ENCODE peak calls at places on chromosome 15, in four cellular contexts. G is brain microvascular endothelial cell, A is AG04449, T is AG09309. B is an unnamed sample.

GRCh38 chr15:38464675-38465074 is 10.7 kb downstream of the FAM98B start:
- DNase-seq in G (no peak), A (no peak), T (no peak), B (no peak)

GRCh38 chr15:84033793-84034553 is 201.6 kb upstream of the GOLGA6L4 start:
- DNase-seq in G (peak), A (no peak), T (no peak), B (peak)

GRCh38 chr15:44029940-44030568 is 165.0 kb downstream of the FRMD5 start:
- DNase-seq in G (no peak), A (no peak), T (no peak), B (peak)

GRCh38 chr15:25673351-25673750 is 189.8 kb downstream of the ATP10A start:
- DNase-seq in G (no peak), A (no peak), T (no peak), B (no peak)

GRCh38 chr15:85865070-85865684 is 70.5 kb upstream of the KLHL25 start:
- DNase-seq in G (peak), A (no peak), T (no peak), B (peak)

GRCh38 chr15:40100947-40101905 is 7.5 kb downstream of the BMF start:
- DNase-seq in G (no peak), A (no peak), T (no peak), B (no peak)

GRCh38 chr15:27549796-27550195 is 549.3 kb downstream of the OCA2 start:
- DNase-seq in G (no peak), A (no peak), T (no peak), B (no peak)

GRCh38 chr15:68583321-68583720 is 4.5 kb downstream of the CORO2B start:
- DNase-seq in G (no peak), A (no peak), T (no peak), B (no peak)

GRCh38 chr15:21261396-21261964 is 178.8 kb downstream of the POTEB3 start:
- DNase-seq in G (no peak), A (no peak), T (no peak), B (no peak)

GRCh38 chr15:22979699-22980188 is 424 bp downstream of the CYFIP1 start:
- DNase-seq in G (no peak), A (no peak), T (no peak), B (no peak)

DNA sequence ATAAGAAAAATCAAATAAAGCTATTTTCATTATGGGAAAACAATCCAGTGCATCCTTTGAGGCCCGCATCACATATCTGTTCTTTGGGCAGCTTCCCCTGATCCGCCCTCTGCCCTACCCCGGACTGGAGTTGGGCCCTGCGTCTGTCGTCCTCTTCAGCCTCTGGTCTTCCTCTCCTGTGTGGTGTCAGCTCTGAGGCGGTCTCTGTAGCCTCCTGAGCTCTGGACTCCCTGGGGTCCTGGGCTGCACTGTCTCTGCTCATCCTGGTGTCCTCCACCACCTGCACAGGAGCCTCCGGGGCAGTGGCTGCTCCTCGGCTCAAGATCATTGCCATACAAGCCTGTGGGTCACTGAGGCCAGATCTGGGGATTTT is 7.4 kb upstream of the SNX22 start:
- DNase-seq in G (no peak), A (no peak), T (no peak), B (no peak)
- TF ChIP-seq CTCF in G (no peak), A (no peak), T (no peak), B (no peak)

GRCh38 chr15:98875309-98875708 is 132.3 kb downstream of the PGPEP1L start:
- DNase-seq in G (no peak), A (no peak), T (no peak), B (no peak)

GRCh38 chr15:98873441-98874218 is 134.0 kb downstream of the PGPEP1L start:
- DNase-seq in G (peak), A (no peak), T (peak), B (peak)

GRCh38 chr15:98874773-98875172 is 132.8 kb downstream of the PGPEP1L start:
- DNase-seq in G (no peak), A (no peak), T (no peak), B (no peak)

GRCh38 chr15:98872777-98873176 is 134.8 kb downstream of the PGPEP1L start:
- DNase-seq in G (no peak), A (no peak), T (no peak), B (no peak)

DNA sequence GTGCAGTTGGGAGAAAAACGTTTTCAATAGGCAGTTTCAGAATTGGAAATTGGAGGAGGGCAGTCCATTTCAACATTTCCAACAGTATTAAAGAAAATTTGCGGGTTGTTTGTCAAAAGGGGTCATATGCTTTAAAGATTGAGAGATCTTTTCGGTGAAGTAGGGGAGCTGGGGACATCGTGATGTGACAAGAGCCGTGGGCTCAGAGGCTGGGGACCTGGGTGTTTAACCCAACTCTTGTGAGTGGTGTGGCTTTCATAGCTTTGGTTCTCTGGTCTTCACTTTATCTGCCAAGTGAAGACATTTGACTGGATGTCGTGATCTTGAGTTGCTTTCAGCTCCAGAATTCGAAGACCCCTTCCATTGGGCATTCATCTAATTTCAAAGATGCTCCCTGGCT is 133.2 kb downstream of the PGPEP1L start:
- DNase-seq in G (no peak), A (no peak), T (no peak), B (no peak)
- H3K4me3 ChIP-seq in G (no peak), A (peak), T (peak), B (no peak)

DNA sequence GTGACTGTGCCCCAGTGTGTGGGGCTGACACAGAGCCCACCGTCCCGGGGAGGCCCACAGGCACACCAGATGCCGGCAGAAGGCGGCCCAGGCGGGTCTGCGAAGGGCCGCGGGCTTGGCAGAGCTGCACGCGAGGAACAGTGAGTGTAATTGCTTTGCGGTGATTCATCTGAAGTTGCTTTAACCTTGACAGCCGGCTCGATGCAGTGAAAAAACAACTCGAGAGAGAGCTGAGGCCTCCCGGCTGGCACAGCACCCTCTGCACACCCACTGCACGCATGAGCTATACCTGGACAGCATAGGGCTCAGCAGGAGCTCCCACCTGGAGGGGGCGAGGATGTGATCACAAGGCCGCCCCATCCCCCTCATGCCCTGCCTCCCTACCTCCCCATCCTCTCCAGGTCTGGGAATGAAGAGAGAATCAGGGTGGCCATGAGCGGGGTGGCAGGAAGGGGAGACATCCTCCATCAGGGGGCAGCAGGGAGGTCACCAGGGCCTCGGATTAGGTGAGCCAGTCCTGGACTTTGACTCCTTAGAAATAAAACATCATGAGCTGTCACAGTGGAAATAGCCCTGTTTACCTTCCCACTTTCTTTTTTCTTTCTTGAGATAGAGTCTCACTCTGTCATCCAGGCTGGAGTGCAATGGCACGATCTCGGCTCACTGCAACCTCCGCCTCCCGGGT is 172.6 kb downstream of the MEGF11 start:
- DNase-seq in G (peak), A (peak), T (no peak), B (peak)
- TF ChIP-seq CTCF in G (peak), A (no peak), T (no peak), B (no peak)

DNA sequence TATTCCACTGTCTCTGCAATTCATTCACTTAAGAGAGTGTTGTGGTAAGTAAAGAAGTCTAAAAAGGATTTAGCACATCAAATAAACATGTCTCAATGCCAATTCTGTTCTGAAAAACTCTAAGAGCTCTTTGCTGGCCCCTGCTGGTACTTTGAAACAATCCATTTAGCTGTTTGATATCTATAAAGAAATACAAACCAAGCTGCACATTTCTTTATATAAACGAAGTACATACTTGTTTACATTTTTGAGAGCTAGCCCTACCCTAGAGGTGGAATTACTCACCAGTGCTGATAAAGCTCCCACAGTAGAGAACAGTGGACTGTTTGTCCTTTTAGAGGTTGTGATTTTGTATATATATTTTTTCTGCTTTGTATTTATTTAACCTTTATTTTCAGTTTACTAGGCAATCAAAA is 75.5 kb downstream of the NEDD4 start:
- DNase-seq in G (peak), A (peak), T (peak), B (peak)
- H3K4me3 ChIP-seq in G (no peak), A (no peak), T (no peak), B (no peak)

DNA sequence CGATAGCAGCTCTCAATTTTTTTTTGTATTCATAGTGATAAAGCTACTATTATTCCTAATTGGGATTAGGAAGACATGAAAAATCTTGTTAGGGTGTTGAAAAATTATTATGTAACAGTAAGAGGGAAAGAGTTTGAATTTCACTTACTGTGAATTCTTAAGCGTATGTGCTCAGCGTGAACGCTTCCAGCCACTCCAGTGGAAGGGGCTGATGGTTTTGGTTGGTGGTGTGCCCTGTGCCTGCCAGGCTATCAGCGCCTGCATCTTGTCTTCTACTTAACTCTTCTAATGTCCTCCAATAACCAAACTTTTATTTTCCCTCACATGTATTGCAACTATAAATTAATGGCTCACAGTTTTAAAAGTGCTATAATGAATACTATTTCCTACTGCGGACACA is 22.5 kb downstream of the CDIN1 start:
- DNase-seq in G (no peak), A (no peak), T (no peak), B (no peak)
- TF ChIP-seq CTCF in G (no peak), A (no peak), T (no peak), B (no peak)

GRCh38 chr15:33197636-33198035 is 3.1 kb upstream of the FMN1 start:
- DNase-seq in G (no peak), A (no peak), T (no peak), B (no peak)

GRCh38 chr15:33194237-33194636 is 277 bp downstream of the FMN1 start:
- DNase-seq in G (no peak), A (no peak), T (no peak), B (no peak)

GRCh38 chr15:33191641-33192040 is 2.9 kb downstream of the FMN1 start:
- DNase-seq in G (no peak), A (no peak), T (no peak), B (no peak)

GRCh38 chr15:33195283-33195682 is 769 bp upstream of the FMN1 start:
- DNase-seq in G (no peak), A (no peak), T (no peak), B (no peak)

GRCh38 chr15:33194704-33195261 is at the start of gene FMN1:
- DNase-seq in G (peak), A (peak), T (peak), B (peak)
- H3K4me3 ChIP-seq in G (peak), A (peak), T (peak), B (peak)